ENCODE peak calls at places on chromosome 15, in eight cellular contexts. P is left ventricle myocardium inferior; T is right cardiac atrium; I is skeletal muscle cell; O is kidney glomerular epithelial cell; K is CD4-positive, alpha-beta T cell; V is coronary artery; G is activated CD4-positive, alpha-beta T cell treated with anti-CD3 and anti-CD28 coated beads, Interleukin-2, amount 50 U/mL, for 48 hours. U is an unnamed sample.

GRCh38 chr15:64749167-64749566 is 26.2 kb downstream of the RBPMS2 start:
- DNase-seq in G (no peak), I (peak), V (no peak), O (no peak), K (no peak), T (no peak), P (no peak), U (peak)

GRCh38 chr15:83112959-83113299 is 5.5 kb downstream of the TM6SF1 start:
- DNase-seq in O (no peak), G (no peak), K (no peak), P (no peak), I (no peak), T (peak), V (no peak), U (no peak)

GRCh38 chr15:69758810-69759410 is 306.3 kb downstream of the RPLP1 start:
- DNase-seq in T (no peak), V (no peak), P (peak), G (peak), I (no peak), O (no peak), K (peak), U (no peak)

GRCh38 chr15:99146661-99147060 is 41.8 kb downstream of the SYNM start:
- DNase-seq in G (no peak), P (no peak), V (no peak), O (no peak), K (no peak), T (no peak), I (no peak), U (no peak)

GRCh38 chr15:40723919-40724318 is 28.9 kb downstream of the RAD51 start:
- DNase-seq in V (no peak), O (no peak), T (no peak), I (no peak), P (no peak), G (no peak), K (no peak), U (no peak)

GRCh38 chr15:29226431-29227216 is 43.0 kb downstream of the NSMCE3 start:
- DNase-seq in V (no peak), G (no peak), K (no peak), I (no peak), T (no peak), P (no peak), O (no peak), U (no peak)

GRCh38 chr15:42130246-42130986 is 26.0 kb downstream of the PLA2G4F start:
- DNase-seq in K (no peak), I (no peak), T (no peak), P (no peak), O (no peak), G (no peak), V (no peak), U (no peak)

GRCh38 chr15:99450896-99451358 is 114.9 kb upstream of the MEF2A start:
- DNase-seq in V (peak), G (peak), O (peak), K (peak), I (no peak), P (peak), T (peak), U (no peak)

GRCh38 chr15:31262143-31262530 is 64.5 kb upstream of the KLF13 start:
- DNase-seq in K (no peak), P (no peak), O (no peak), G (no peak), V (peak), I (no peak), T (no peak), U (no peak)

GRCh38 chr15:95202569-95203349 is 971.4 kb downstream of the MCTP2 start:
- DNase-seq in P (no peak), K (no peak), I (no peak), V (no peak), G (no peak), T (no peak), O (no peak), U (peak)

GRCh38 chr15:25175789-25176615 is 221.2 kb downstream of the SNRPN start:
- DNase-seq in P (peak), K (no peak), O (no peak), V (no peak), G (no peak), T (peak), I (no peak), U (no peak)

GRCh38 chr15:70596354-70597055 is 166.9 kb downstream of the UACA start:
- DNase-seq in V (no peak), I (peak), K (no peak), P (no peak), O (peak), T (no peak), G (peak), U (peak)

GRCh38 chr15:74664028-74664616 is 31.7 kb downstream of the EDC3 start:
- DNase-seq in K (no peak), T (peak), I (no peak), G (no peak), O (no peak), P (peak), V (no peak), U (no peak)

GRCh38 chr15:101613130-101614000 is 38.8 kb downstream of the TM2D3 start:
- DNase-seq in K (no peak), V (no peak), P (peak), I (peak), G (no peak), T (peak), O (no peak), U (no peak)

GRCh38 chr15:27701956-27702355 is 397.2 kb downstream of the OCA2 start:
- DNase-seq in I (no peak), T (no peak), G (no peak), V (no peak), O (no peak), P (no peak), K (no peak), U (no peak)